ENCODE peak calls at places on chromosomes 13 and 19, in five cellular contexts. One of them, this sample, is unnamed.

GRCh38 chr13:46041335-46041934 is 11.1 kb downstream of the ZC3H13 start:
- DNase-seq in HepG2: no peak
- DNase-seq in H1: no peak
- DNase-seq in GM12878: no peak
- DNase-seq in K562: no peak
- DNase-seq in this sample: no peak

GRCh38 chr13:54144809-54145208 is 1116.2 kb downstream of the OLFM4 start:
- DNase-seq in HepG2: no peak
- DNase-seq in H1: no peak
- DNase-seq in GM12878: no peak
- DNase-seq in K562: no peak
- DNase-seq in this sample: no peak

GRCh38 chr13:29693297-29693945 is 97.9 kb upstream of the SLC7A1 start:
- DNase-seq in HepG2: no peak
- DNase-seq in H1: no peak
- DNase-seq in GM12878: no peak
- DNase-seq in K562: no peak
- DNase-seq in this sample: no peak

GRCh38 chr13:66635526-66635925 is 594.6 kb downstream of the PCDH9 start:
- DNase-seq in HepG2: no peak
- DNase-seq in H1: no peak
- DNase-seq in GM12878: no peak
- DNase-seq in K562: no peak
- DNase-seq in this sample: no peak

GRCh38 chr19:5572556-5573286 is 5.0 kb upstream of the TINCR start:
- DNase-seq in HepG2: no peak
- DNase-seq in H1: no peak
- DNase-seq in GM12878: no peak
- DNase-seq in K562: no peak
- DNase-seq in this sample: no peak

GRCh38 chr19:34579281-34580054 is 97.5 kb downstream of the SCGB2B2 start:
- DNase-seq in HepG2: no peak
- DNase-seq in H1: no peak
- DNase-seq in GM12878: no peak
- DNase-seq in K562: no peak
- DNase-seq in this sample: no peak

GRCh38 chr13:50386527-50387123 is 371.4 kb downstream of the KCNRG start:
- DNase-seq in HepG2: no peak
- DNase-seq in H1: no peak
- DNase-seq in GM12878: no peak
- DNase-seq in K562: no peak
- DNase-seq in this sample: peak

GRCh38 chr13:100644328-100644727 is 30.3 kb downstream of the TMTC4 start:
- DNase-seq in HepG2: no peak
- DNase-seq in H1: no peak
- DNase-seq in GM12878: no peak
- DNase-seq in K562: no peak
- DNase-seq in this sample: no peak

GRCh38 chr19:5934779-5935472 is 20.9 kb downstream of the CAPS start:
- DNase-seq in HepG2: no peak
- DNase-seq in H1: no peak
- DNase-seq in GM12878: no peak
- DNase-seq in K562: no peak
- DNase-seq in this sample: no peak

GRCh38 chr13:65553328-65553727 is 1676.8 kb downstream of the PCDH9 start:
- DNase-seq in HepG2: no peak
- DNase-seq in H1: no peak
- DNase-seq in GM12878: no peak
- DNase-seq in K562: no peak
- DNase-seq in this sample: no peak

GRCh38 chr13:31236211-31236786 is 36.5 kb downstream of the B3GLCT start:
- DNase-seq in HepG2: peak
- DNase-seq in H1: no peak
- DNase-seq in GM12878: no peak
- DNase-seq in K562: peak
- DNase-seq in this sample: no peak

GRCh38 chr19:32661318-32661717 is 13.7 kb downstream of the ANKRD27 start:
- DNase-seq in HepG2: peak
- DNase-seq in H1: no peak
- DNase-seq in GM12878: no peak
- DNase-seq in K562: no peak
- DNase-seq in this sample: no peak

GRCh38 chr13:19888799-19889198 is 25.4 kb upstream of the ZMYM5 start:
- DNase-seq in HepG2: no peak
- DNase-seq in H1: no peak
- DNase-seq in GM12878: no peak
- DNase-seq in K562: no peak
- DNase-seq in this sample: no peak

DNA sequence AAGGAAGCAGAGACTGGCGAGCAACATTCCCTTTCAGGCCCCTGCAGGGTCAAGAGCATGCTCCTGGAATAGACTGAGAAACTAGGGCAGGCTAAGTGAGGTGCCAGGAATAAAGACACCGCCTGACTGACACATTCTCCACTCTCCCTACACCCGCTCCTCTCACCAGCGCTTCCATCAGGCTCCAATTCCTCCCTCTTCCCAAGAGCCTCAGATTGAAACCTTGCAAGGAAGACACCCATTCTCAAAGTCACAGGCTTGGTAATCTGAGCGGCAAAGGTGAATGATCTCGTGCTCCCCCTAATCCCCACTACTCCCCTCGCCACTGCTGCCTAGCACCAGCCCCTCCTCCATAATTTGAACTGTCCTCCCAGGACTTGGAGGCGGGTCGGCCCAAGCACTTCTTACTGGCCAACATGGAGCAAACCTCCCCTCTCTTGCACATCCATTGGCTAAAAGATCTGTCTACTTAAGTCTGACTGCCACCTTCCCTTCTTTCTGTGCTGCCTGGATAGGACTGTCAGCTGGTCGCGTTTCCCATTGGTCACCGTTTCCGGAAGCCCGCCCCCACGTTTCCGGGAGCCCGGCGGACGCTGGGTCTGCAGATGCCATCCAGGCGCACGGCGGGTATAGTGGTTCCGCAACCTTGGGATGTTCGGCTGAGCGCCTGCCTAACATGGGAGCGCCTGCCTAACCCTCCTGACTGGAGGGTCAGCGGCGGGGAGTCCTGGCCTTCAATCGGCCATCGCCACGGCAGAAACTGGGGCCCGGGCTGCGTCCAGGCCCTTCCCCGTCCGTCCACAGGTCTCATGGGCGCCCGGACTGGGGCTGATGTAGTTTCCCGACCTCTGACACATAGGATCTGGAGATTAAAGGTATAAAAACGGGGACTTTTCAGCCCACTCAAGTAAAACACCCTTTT is 33.6 kb downstream of the ZNF383 start:
- DNase-seq in HepG2: no peak
- DNase-seq in H1: no peak
- DNase-seq in GM12878: peak
- DNase-seq in K562: peak
- DNase-seq in this sample: no peak
- TF ChIP-seq ATF2 in HepG2: no peak
- TF ChIP-seq ATF2 in H1: no peak
- TF ChIP-seq ATF2 in GM12878: no peak
- TF ChIP-seq ATF2 in K562: no peak
- TF ChIP-seq ATF2 in this sample: no peak

GRCh38 chr19:48913114-48913513 is 13.0 kb downstream of the NUCB1 start:
- DNase-seq in HepG2: no peak
- DNase-seq in H1: no peak
- DNase-seq in GM12878: no peak
- DNase-seq in K562: peak
- DNase-seq in this sample: no peak
- TF ChIP-seq ATF2 in HepG2: no peak
- TF ChIP-seq ATF2 in H1: no peak
- TF ChIP-seq ATF2 in GM12878: no peak
- TF ChIP-seq ATF2 in K562: no peak
- TF ChIP-seq ATF2 in this sample: no peak

DNA sequence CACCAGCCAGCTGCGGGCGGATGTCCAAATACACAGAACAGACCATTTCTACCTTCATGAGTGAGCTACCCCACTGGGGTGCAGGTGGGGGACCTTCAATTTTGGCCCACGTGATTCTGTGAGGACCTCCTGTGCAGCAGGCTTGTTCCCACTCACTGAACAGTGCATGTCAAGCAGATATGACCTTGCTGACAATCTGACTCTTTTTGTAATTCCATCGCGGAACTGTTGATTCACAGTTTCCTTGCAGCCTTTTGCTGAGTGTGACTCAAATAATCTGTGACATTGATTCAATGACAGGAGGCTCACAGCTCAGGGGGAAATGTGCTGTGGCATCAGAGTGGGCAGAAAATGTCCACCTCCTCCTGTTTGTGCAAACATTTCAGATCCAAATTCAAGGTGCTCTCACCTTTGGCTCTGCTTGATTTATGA is 170.2 kb upstream of the KL start:
- DNase-seq in HepG2: no peak
- DNase-seq in H1: no peak
- DNase-seq in GM12878: no peak
- DNase-seq in K562: no peak
- DNase-seq in this sample: no peak
- TF ChIP-seq ATF2 in HepG2: no peak
- TF ChIP-seq ATF2 in H1: no peak
- TF ChIP-seq ATF2 in GM12878: no peak
- TF ChIP-seq ATF2 in K562: no peak
- TF ChIP-seq ATF2 in this sample: no peak

DNA sequence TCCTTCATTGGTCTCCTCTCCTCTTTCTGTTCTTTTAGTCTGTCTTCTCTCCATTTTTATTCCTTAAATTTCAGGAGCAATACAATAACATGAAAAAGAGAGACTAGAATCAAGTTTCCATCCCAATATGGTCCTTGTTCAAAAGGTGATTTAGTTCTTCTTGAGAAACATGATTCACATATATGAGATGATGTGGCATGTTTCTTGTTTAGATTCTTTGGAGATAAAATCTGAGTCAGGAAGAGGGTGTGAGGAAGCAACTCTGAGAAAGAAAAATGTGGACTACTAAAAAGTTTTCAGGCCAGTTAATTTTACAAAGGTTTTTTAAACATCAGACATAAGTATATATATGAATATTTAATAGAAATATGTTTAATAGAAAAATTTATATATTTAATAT is 231.4 kb downstream of the OXGR1 start:
- DNase-seq in HepG2: no peak
- DNase-seq in H1: no peak
- DNase-seq in GM12878: no peak
- DNase-seq in K562: no peak
- DNase-seq in this sample: no peak
- TF ChIP-seq ATF2 in HepG2: no peak
- TF ChIP-seq ATF2 in H1: no peak
- TF ChIP-seq ATF2 in GM12878: no peak
- TF ChIP-seq ATF2 in K562: no peak
- TF ChIP-seq ATF2 in this sample: no peak

GRCh38 chr13:28027607-28028364 is 39.3 kb upstream of the URAD start:
- DNase-seq in HepG2: no peak
- DNase-seq in H1: no peak
- DNase-seq in GM12878: no peak
- DNase-seq in K562: no peak
- DNase-seq in this sample: no peak
- TF ChIP-seq ATF2 in HepG2: no peak
- TF ChIP-seq ATF2 in H1: no peak
- TF ChIP-seq ATF2 in GM12878: no peak
- TF ChIP-seq ATF2 in K562: no peak
- TF ChIP-seq ATF2 in this sample: no peak

DNA sequence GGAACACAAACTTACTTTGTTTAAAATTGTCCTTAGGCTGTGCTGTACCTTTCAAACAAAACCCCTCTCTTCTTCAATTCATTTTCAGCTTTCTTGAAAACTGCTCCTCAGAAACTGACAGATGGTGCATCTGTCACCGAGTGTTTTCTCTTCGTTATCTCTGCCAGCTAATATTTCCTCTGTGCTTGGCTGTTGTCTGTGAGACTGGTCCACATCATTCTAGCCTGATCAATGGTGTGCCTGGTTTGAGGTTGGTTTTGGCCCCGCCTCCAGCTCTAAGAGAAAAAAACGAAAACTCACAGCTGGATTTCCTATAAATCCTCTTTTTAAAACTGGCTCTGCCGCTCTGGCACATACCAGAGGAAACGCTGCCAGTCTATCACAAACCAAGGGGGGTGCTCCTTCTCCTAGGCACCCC is 79.7 kb downstream of the STARD13 start:
- DNase-seq in HepG2: no peak
- DNase-seq in H1: no peak
- DNase-seq in GM12878: no peak
- DNase-seq in K562: no peak
- DNase-seq in this sample: no peak
- TF ChIP-seq ATF2 in HepG2: no peak
- TF ChIP-seq ATF2 in H1: no peak
- TF ChIP-seq ATF2 in GM12878: no peak
- TF ChIP-seq ATF2 in K562: no peak
- TF ChIP-seq ATF2 in this sample: no peak

GRCh38 chr19:3057275-3057714 is 5.0 kb downstream of the TLE5 start:
- DNase-seq in HepG2: no peak
- DNase-seq in H1: no peak
- DNase-seq in GM12878: no peak
- DNase-seq in K562: peak
- DNase-seq in this sample: no peak
- TF ChIP-seq ATF2 in HepG2: no peak
- TF ChIP-seq ATF2 in H1: no peak
- TF ChIP-seq ATF2 in GM12878: no peak
- TF ChIP-seq ATF2 in K562: no peak
- TF ChIP-seq ATF2 in this sample: no peak

GRCh38 chr19:38193445-38193844 is 30.6 kb downstream of the DPF1 start:
- DNase-seq in HepG2: no peak
- DNase-seq in H1: no peak
- DNase-seq in GM12878: no peak
- DNase-seq in K562: no peak
- DNase-seq in this sample: no peak

GRCh38 chr19:38191747-38192146 is 32.3 kb downstream of the DPF1 start:
- DNase-seq in HepG2: no peak
- DNase-seq in H1: no peak
- DNase-seq in GM12878: no peak
- DNase-seq in K562: no peak
- DNase-seq in this sample: no peak

GRCh38 chr19:38196245-38196837 is 27.7 kb downstream of the DPF1 start:
- DNase-seq in HepG2: no peak
- DNase-seq in H1: no peak
- DNase-seq in GM12878: no peak
- DNase-seq in K562: no peak
- DNase-seq in this sample: no peak

GRCh38 chr19:38195237-38195636 is 28.8 kb downstream of the DPF1 start:
- DNase-seq in HepG2: no peak
- DNase-seq in H1: no peak
- DNase-seq in GM12878: no peak
- DNase-seq in K562: no peak
- DNase-seq in this sample: no peak

GRCh38 chr19:38194061-38194701 is 29.8 kb downstream of the DPF1 start:
- DNase-seq in HepG2: peak
- DNase-seq in H1: no peak
- DNase-seq in GM12878: no peak
- DNase-seq in K562: no peak
- DNase-seq in this sample: no peak
- TF ChIP-seq ATF2 in HepG2: no peak
- TF ChIP-seq ATF2 in H1: no peak
- TF ChIP-seq ATF2 in GM12878: no peak
- TF ChIP-seq ATF2 in K562: no peak
- TF ChIP-seq ATF2 in this sample: no peak